ENCODE peak calls at places on chromosome 14, in four cellular contexts. D, E, U and Z are unnamed samples.

GRCh38 chr14:60968099-60968498 is 12.8 kb downstream of the TRMT5 start:
- DNase-seq in D (no peak), E (no peak), U (no peak), Z (no peak)

GRCh38 chr14:75489480-75489837 is 32.8 kb upstream of the BATF start:
- DNase-seq in D (no peak), E (no peak), U (no peak), Z (no peak)

GRCh38 chr14:104552738-104553125 is 26.8 kb upstream of the C14orf180 start:
- DNase-seq in D (no peak), E (no peak), U (no peak), Z (no peak)

GRCh38 chr14:94823556-94824341 is 53.8 kb upstream of the GSC start:
- DNase-seq in D (no peak), E (no peak), U (no peak), Z (no peak)

GRCh38 chr14:20001863-20002262 is at the start of gene OR4Q2:
- DNase-seq in D (no peak), E (no peak), U (no peak), Z (no peak)

GRCh38 chr14:103520657-103521437 is 1.8 kb downstream of the CKB start:
- DNase-seq in D (no peak), E (peak; percentile 86), U (peak; percentile 76), Z (peak; percentile 86)

GRCh38 chr14:75213172-75213571 is 36.8 kb upstream of the TMED10 start:
- DNase-seq in D (no peak), E (no peak), U (no peak), Z (peak; percentile 21)

GRCh38 chr14:94795372-94795771 is 25.5 kb upstream of the GSC start:
- DNase-seq in D (no peak), E (no peak), U (no peak), Z (no peak)

GRCh38 chr14:45251912-45252311 is 1.1 kb downstream of the MIS18BP1 start:
- DNase-seq in D (no peak), E (no peak), U (no peak), Z (peak; percentile 78)

GRCh38 chr14:67733609-67734008 is 31.9 kb downstream of the RDH12 start:
- DNase-seq in D (no peak), E (no peak), U (no peak), Z (no peak)

GRCh38 chr14:103073876-103074698 is 9.9 kb upstream of the LBHD2 start:
- DNase-seq in D (no peak), E (no peak), U (no peak), Z (no peak)

GRCh38 chr14:70641548-70642312 is at the start of gene TTC9:
- DNase-seq in D (peak; percentile 60), E (no peak), U (no peak), Z (no peak)

GRCh38 chr14:88791629-88792571 is 853 bp downstream of the EML5 start:
- DNase-seq in D (peak; percentile 13), E (peak; percentile 17), U (peak; percentile 31), Z (no peak)

GRCh38 chr14:76322594-76323220 is 53.2 kb upstream of the ESRRB start:
- DNase-seq in D (no peak), E (no peak), U (no peak), Z (no peak)

GRCh38 chr14:22184157-22185025 is 404.6 kb downstream of the DAD1 start:
- DNase-seq in D (no peak), E (no peak), U (no peak), Z (no peak)

GRCh38 chr14:75826599-75826998 is 155.2 kb downstream of the TGFB3 start:
- DNase-seq in D (no peak), E (no peak), U (no peak), Z (no peak)

GRCh38 chr14:68893566-68893965 is 85.5 kb downstream of the ACTN1 start:
- DNase-seq in D (no peak), E (no peak), U (no peak), Z (no peak)

GRCh38 chr14:104981699-104982541 is 3.7 kb upstream of the CLBA1 start:
- DNase-seq in D (no peak), E (no peak), U (no peak), Z (no peak)

GRCh38 chr14:61925043-61925442 is 162.8 kb downstream of the SNAPC1 start:
- DNase-seq in D (no peak), E (no peak), U (peak; percentile 22), Z (no peak)

GRCh38 chr14:85867450-85867849 is 337.5 kb downstream of the FLRT2 start:
- DNase-seq in D (peak; percentile 42), E (no peak), U (no peak), Z (no peak)

GRCh38 chr14:90970167-90970600 is 90.3 kb downstream of the RPS6KA5 start:
- DNase-seq in D (no peak), E (no peak), U (no peak), Z (peak; percentile 32)

GRCh38 chr14:56953884-56954283 is 143.6 kb upstream of the OTX2 start:
- DNase-seq in D (no peak), E (no peak), U (no peak), Z (no peak)

GRCh38 chr14:59343585-59343984 is 121.6 kb downstream of the GPR135 start:
- DNase-seq in D (no peak), E (no peak), U (no peak), Z (no peak)

GRCh38 chr14:74913986-74914573 is 9.0 kb downstream of the RPS6KL1 start:
- DNase-seq in D (peak; percentile 74), E (peak; percentile 77), U (no peak), Z (peak; percentile 12)

GRCh38 chr14:68884031-68885030 is 91.5 kb upstream of the ZFP36L1 start:
- DNase-seq in D (no peak), E (peak; percentile 68), U (no peak), Z (no peak)

GRCh38 chr14:103698380-103699260 is 16.6 kb downstream of the XRCC3 start:
- DNase-seq in D (no peak), E (no peak), U (peak; percentile 66), Z (peak; percentile 32)

GRCh38 chr14:98984719-98985041 is 287.3 kb downstream of the BCL11B start:
- DNase-seq in D (no peak), E (no peak), U (peak; percentile 66), Z (no peak)

GRCh38 chr14:45531022-45531421 is 278.0 kb upstream of the MIS18BP1 start:
- DNase-seq in D (no peak), E (no peak), U (no peak), Z (no peak)

GRCh38 chr14:32203928-32204357 is 874 bp upstream of the RNU6-8 start:
- DNase-seq in D (no peak), E (peak; percentile 20), U (peak; percentile 36), Z (no peak)

GRCh38 chr14:99254391-99255009 is 17.5 kb downstream of the BCL11B start:
- DNase-seq in D (no peak), E (no peak), U (no peak), Z (no peak)

GRCh38 chr14:77630111-77630510 is 13.7 kb upstream of the SPTLC2 start:
- DNase-seq in D (no peak), E (no peak), U (no peak), Z (no peak)
- H3K4me3 ChIP-seq in D (no peak overlapping the region), E (no peak overlapping the region), U (no peak overlapping the region), Z (no peak overlapping the region)

GRCh38 chr14:42172304-42172703 is 565.6 kb downstream of the LRFN5 start:
- DNase-seq in D (no peak), E (no peak), U (no peak), Z (no peak)
- H3K4me3 ChIP-seq in D (no peak overlapping the region), E (no peak overlapping the region), U (no peak overlapping the region), Z (no peak overlapping the region)

GRCh38 chr14:93787465-93788306 is 599 bp downstream of the PRIMA1 start:
- DNase-seq in D (no peak), E (no peak), U (no peak), Z (no peak)
- H3K4me3 ChIP-seq in D (peak overlapping the region; percentile 46), E (peak overlapping the region; percentile 57), U (peak overlapping the region; percentile 66), Z (no peak overlapping the region)

DNA sequence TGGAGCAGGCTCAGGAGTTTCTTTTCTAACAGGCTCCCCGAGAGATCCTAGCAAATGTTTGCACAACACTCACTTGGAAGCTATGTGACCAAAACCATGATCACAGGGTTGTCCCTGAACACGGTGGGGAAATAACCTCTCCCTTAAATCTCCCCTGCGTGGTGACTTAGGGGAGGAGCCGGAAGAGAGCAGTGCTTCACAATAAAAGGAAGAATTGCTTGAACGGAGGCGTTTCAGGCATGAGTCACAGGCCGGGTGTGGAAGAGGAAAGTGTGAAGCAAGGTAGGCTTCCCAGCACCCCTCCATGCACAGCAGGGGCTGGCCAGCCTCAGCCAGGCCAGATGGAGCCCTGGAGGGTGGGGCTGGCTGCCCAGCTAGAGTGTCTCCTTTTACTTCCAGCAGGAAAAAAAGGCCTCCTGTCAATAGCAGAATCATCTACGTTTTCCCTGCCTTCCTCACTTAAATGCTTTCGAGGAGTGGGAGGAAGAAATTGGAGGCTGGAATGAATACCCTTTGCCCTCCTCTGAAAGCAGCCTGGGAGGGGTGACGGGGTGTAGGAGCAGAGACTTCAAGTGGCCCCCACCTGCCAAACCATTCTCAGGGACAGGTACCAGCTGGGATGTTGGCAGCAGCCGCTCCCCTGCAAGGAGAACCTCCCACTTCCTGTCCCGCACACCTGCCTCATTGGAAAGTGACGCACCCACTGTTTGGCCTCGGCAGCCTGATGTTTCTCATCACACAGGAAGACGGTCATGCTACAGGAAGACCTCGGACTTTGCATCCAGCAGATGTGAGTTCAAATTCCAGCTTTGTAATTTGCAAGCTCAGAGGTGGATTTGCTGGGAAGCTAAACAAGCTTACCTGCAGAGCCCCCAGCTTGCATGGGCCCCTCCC is 30.1 kb upstream of the PPP2R5C start:
- DNase-seq in D (peak; percentile 67), E (peak; percentile 66), U (peak; percentile 77), Z (peak; percentile 95)
- H3K4me3 ChIP-seq in D (peak overlapping the region; percentile 2), E (no peak overlapping the region), U (peak overlapping the region; percentile 31), Z (no peak overlapping the region)

DNA sequence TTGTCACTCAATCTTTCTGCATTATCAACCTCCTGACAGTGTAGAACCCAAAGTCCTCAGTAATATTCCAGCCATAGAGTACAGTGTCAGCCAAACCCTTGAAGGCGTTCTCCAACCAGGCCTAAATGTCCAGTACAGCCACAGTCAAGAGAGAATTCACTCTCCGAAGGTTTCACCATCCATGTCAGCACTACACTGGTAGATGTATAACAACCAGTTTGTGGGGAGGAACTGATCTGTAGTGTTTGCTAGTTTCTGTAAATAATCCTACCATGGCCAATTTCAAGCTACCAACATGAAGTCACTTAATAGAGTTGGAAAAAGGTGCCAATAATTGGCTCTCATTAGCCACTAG is 456 bp upstream of the MDP1 start:
- DNase-seq in D (no peak), E (no peak), U (no peak), Z (no peak)
- H3K4me3 ChIP-seq in D (peak overlapping the region; percentile 70), E (peak overlapping the region; percentile 80), U (peak overlapping the region; percentile 73), Z (peak overlapping the region; percentile 93)